ENCODE peak calls at places on chromosome 1, in six cellular contexts. U is GM23338, J is PC-3, L is pancreas, R is HAP-1, Y is HCT116. X is an unnamed sample. For H3K4me1 and H3K27me3, the result is how much of the 10 kb centered on the place peaks cover.

GRCh38 chr1:21816602-21817302 is 4.7 kb downstream of the LDLRAD2 start:
- DNase-seq in R (no peak), L (no peak), U (no peak), J (peak), Y (peak), X (peak)

GRCh38 chr1:196403803-196404690 is 204.2 kb downstream of the KCNT2 start:
- DNase-seq in L (no peak), U (no peak), R (no peak), J (no peak), Y (no peak), X (no peak)

GRCh38 chr1:20057886-20058420 is 12.0 kb upstream of the PLA2G5 start:
- DNase-seq in Y (no peak), R (no peak), U (no peak), L (no peak), J (no peak), X (no peak)

GRCh38 chr1:36513676-36514473 is 31.2 kb upstream of the CSF3R start:
- DNase-seq in U (peak), L (no peak), Y (no peak), R (no peak), J (no peak), X (peak)

GRCh38 chr1:55334140-55334539 is 119.0 kb upstream of the USP24 start:
- DNase-seq in Y (no peak), L (no peak), U (no peak), J (no peak), R (no peak), X (peak)

GRCh38 chr1:64982134-64982533 is 15.8 kb upstream of the JAK1 start:
- DNase-seq in U (no peak), J (peak), Y (no peak), R (no peak), L (peak), X (no peak)

GRCh38 chr1:86975993-86976392 is 61.6 kb downstream of the HS2ST1 start:
- DNase-seq in L (no peak), U (no peak), Y (no peak), J (no peak), R (peak), X (no peak)

GRCh38 chr1:65896721-65897120 is 104.0 kb downstream of the PDE4B start:
- DNase-seq in L (no peak), J (no peak), R (no peak), U (no peak), Y (no peak), X (no peak)

GRCh38 chr1:212760126-212760823 is 31.3 kb downstream of the NSL1 start:
- DNase-seq in U (peak), L (no peak), Y (no peak), R (no peak), J (peak), X (peak)

GRCh38 chr1:50343323-50343722 is 79.9 kb downstream of the DMRTA2 start:
- DNase-seq in J (no peak), L (no peak), R (no peak), U (no peak), Y (no peak), X (no peak)

GRCh38 chr1:1826356-1827088 is 48.3 kb upstream of the NADK start:
- DNase-seq in J (no peak), R (no peak), U (no peak), L (no peak), Y (no peak), X (peak)

GRCh38 chr1:14498839-14499238 is 99.6 kb upstream of the KAZN start:
- DNase-seq in L (no peak), R (no peak), U (no peak), Y (no peak), J (peak), X (no peak)

GRCh38 chr1:248805905-248806304 is 19.8 kb downstream of the SH3BP5L start:
- DNase-seq in J (no peak), L (no peak), R (no peak), Y (no peak), U (no peak), X (no peak)
- H3K4me1 ChIP-seq in J (under half), L (under half), R (under half), Y (under half), U (under half), X (under half)

DNA sequence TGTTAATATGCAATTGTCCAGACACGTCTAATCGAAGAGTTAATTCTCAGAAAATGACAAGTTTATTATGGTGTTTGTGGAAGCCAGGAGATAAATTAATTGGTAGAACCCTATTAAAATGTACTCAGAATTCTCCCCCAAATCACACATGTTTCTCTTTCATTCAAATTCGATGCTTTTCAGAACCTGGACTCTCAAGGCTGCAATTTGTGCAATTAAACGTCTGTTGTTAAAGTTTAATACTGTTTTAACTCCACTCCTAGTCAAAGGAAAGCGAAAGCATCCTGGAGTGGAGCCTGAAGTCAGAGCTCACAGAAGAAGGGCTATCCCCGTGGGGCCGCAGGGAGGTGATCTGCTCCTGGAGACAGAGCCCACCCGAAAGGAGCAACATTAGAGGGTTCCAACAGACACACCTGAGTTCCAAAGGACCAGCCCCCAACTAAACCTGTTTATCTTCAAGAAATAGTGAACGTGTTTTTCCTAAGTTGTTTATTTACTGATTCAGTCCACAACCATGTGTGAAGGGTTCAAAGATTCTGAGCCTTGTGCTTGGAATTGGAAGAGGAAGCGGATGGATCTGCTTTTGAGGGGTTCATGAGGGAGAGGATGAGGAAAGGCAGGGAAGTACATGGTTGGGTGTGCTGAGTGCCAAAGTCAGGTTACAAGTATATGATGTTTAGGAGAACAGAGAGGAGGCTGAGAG is 68.0 kb upstream of the AKT3 start:
- DNase-seq in Y (no peak), U (peak), R (no peak), J (peak), L (no peak), X (no peak)
- H3K27me3 ChIP-seq in Y (half or more), U (under half), R (under half), J (under half), L (under half), X (under half)

DNA sequence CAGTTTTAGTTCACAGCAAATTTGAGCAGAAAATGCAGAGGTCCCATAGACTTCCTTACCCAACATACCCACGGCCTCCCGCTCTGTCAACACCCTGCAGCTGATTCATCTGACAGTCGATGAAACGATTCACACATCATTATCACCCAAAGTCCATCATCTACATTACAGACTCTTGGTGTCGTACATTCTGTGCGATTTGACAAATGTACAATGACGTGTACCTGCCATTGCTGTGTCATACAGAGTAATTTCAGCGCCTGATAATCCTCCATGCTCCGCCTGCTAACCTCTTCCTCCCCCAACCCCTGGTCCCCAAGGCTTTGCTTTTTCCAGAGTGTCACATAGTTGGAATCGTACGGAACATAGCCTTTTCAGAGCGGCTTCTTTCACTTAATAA is 94.7 kb upstream of the SLC25A33 start:
- DNase-seq in J (no peak), R (no peak), U (no peak), L (no peak), Y (no peak), X (no peak)
- H3K4me1 ChIP-seq in J (under half), R (under half), U (under half), L (under half), Y (under half), X (under half)

DNA sequence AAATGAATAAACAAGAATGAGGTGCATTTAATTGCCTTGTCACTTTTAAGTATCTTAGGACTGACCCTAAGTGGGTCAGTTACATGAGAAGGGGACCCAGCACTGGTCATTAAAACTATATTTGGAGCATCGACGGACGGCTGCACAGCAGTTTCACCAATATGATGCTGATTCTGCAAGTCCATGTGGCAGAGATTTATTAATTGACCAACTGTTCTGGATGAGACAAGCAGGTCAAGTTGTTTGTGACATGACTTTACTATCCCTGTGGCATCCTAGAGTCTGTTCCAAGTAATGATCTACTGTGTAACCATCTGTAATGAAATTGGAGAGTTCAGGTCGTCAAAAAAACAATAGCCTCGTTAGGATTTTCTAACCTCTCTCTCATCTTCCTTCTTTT is 9.5 kb downstream of the AMPD1 start:
- DNase-seq in R (no peak), J (no peak), U (no peak), L (no peak), Y (no peak), X (no peak)
- H3K27me3 ChIP-seq in R (under half), J (under half), U (under half), L (under half), Y (under half), X (under half)

DNA sequence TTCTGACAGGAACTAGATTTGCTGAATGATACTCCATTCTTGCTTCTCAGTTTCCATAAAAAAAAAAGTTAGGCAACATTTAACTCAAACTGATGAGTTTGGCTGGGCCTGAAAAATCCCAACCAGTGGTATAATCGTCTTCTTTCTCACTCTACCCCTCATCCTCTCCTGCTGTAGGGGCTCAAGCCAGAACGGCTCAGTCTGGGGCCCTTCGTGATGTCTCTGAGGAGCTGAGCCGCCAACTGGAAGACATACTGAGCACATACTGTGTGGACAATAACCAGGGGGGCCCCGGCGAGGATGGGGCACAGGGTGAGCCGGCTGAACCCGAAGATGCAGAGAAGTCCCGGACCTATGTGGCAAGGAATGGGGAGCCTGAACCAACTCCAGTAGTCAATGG is 1.6 kb downstream of the TXLNA start:
- DNase-seq in U (no peak), R (no peak), L (no peak), Y (no peak), J (no peak), X (no peak)
- H3K4me1 ChIP-seq in U (under half), R (under half), L (under half), Y (under half), J (under half), X (under half)

GRCh38 chr1:156913809-156914387 is 6.5 kb upstream of the LRRC71 start:
- DNase-seq in R (no peak), U (no peak), L (no peak), J (no peak), Y (no peak), X (no peak)
- H3K27me3 ChIP-seq in R (under half), U (half or more), L (under half), J (under half), Y (under half), X (under half)

DNA sequence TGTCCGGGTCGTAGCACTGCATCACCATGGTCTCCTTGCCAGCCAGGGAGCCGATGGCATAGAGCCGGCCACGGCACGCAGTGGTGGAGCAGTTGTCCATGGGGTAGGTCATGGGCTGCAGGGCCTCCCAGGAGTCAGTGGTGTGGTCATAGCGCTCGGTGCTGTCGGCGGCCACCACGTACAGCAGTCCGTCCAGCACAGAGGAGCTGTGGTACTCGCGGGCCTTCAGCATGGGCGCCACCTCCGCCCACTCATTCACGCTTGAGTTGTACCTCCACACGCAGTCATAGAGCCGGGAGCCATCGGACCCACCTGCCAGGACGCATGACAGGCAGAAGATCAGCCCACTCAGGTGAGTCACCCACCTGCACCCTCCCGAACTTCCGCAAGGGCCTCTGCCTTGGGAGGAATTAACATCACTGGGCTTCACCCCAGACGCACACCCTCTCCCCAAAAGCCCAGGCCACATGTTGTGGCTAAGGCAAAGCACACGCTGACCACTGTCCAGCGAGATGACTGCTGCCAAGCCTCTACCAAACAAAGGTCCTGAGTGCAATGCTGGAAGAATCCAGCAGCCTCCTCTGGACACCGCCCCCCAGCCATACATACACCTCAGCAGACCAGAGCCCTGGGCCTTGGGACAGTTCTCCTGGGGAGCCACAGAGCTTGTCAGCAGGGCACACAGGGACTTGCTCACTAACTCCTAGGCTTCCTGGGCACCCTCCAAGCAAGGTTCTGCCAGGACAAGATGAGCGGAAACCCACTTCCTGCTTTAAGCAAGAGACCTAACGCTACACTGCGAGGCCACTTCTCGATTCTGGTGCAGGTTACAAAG is 3.3 kb downstream of the KLHL21 start:
- DNase-seq in Y (no peak), J (peak), R (no peak), U (no peak), L (peak), X (peak)
- H3K4me1 ChIP-seq in Y (under half), J (under half), R (under half), U (under half), L (under half), X (under half)

GRCh38 chr1:5835179-5835562 is 157.1 kb downstream of the NPHP4 start:
- DNase-seq in J (no peak), Y (no peak), R (no peak), L (no peak), U (no peak), X (peak)

GRCh38 chr1:5836776-5837440 is 155.3 kb downstream of the NPHP4 start:
- DNase-seq in R (no peak), U (no peak), L (no peak), J (no peak), Y (no peak), X (peak)

GRCh38 chr1:5832916-5833895 is 159.0 kb downstream of the NPHP4 start:
- DNase-seq in R (no peak), Y (no peak), U (no peak), L (no peak), J (no peak), X (peak)

GRCh38 chr1:5833911-5834310 is 158.3 kb downstream of the NPHP4 start:
- DNase-seq in L (no peak), R (no peak), Y (no peak), J (no peak), U (no peak), X (peak)

GRCh38 chr1:5834477-5835178 is 157.6 kb downstream of the NPHP4 start:
- DNase-seq in L (no peak), J (no peak), U (no peak), R (no peak), Y (no peak), X (peak)
- H3K27me3 ChIP-seq in L (under half), J (half or more), U (under half), R (under half), Y (under half), X (under half)

X was measured in osteoblast.